ENCODE peak calls at places on chromosomes 4 and X, in ten cellular contexts. N is heart right ventricle; G is Panc1; J is lung; O is colonic mucosa; D is IMR-90; M is left lung; V is tibial artery; B is CD8-positive, alpha-beta T cell; E is lower lobe of right lung. K is an unnamed sample. For H3K4me1, the result is how much of the 10 kb centered on the place peaks cover.

GRCh38 chr4:183468210-183469095 is 24.0 kb downstream of the CDKN2AIP start:
- DNase-seq in N (no peak), G (no peak), J (no peak), O (no peak), D (peak), M (no peak), V (no peak), B (no peak), E (no peak), K (no peak)

GRCh38 chr4:183416878-183417277 is 27.6 kb upstream of the CDKN2AIP start:
- DNase-seq in N (no peak), G (no peak), J (no peak), O (no peak), D (no peak), M (no peak), V (no peak), B (no peak), E (no peak), K (no peak)

GRCh38 chrX:72396117-72396516 is 90.4 kb upstream of the CITED1 start:
- DNase-seq in N (no peak), G (no peak), J (no peak), O (no peak), D (no peak), M (no peak), V (no peak), B (no peak), E (no peak), K (no peak)

GRCh38 chr4:2535386-2536192 is 858 bp upstream of the FAM193A start:
- DNase-seq in N (peak), G (no peak), J (peak), O (peak), D (peak), M (peak), V (peak), B (peak), E (peak), K (peak)

GRCh38 chrX:13647709-13648212 is 5.2 kb upstream of the TCEANC start:
- DNase-seq in N (peak), G (no peak), J (peak), O (peak), D (peak), M (peak), V (peak), B (peak), E (peak), K (peak)

GRCh38 chr4:121408-122084 is 2.8 kb upstream of the ZNF718 start:
- DNase-seq in N (no peak), G (no peak), J (no peak), O (no peak), D (no peak), M (no peak), V (no peak), B (peak), E (no peak), K (no peak)

GRCh38 chrX:49704692-49705404 is 9.1 kb upstream of the PAGE1 start:
- DNase-seq in N (no peak), G (no peak), J (no peak), O (no peak), D (no peak), M (no peak), V (no peak), B (no peak), E (no peak), K (no peak)

GRCh38 chr4:158826882-158827281 is 58.1 kb downstream of the FNIP2 start:
- DNase-seq in N (no peak), G (no peak), J (peak), O (peak), D (no peak), M (no peak), V (no peak), B (no peak), E (no peak), K (peak)

GRCh38 chr4:140156529-140157171 is 2.7 kb upstream of the MAML3 start:
- DNase-seq in N (no peak), G (no peak), J (no peak), O (no peak), D (no peak), M (no peak), V (no peak), B (no peak), E (no peak), K (no peak)

GRCh38 chrX:78619829-78620228 is 39.3 kb downstream of the RTL3 start:
- DNase-seq in N (peak), G (no peak), J (no peak), O (peak), D (no peak), M (peak), V (no peak), B (no peak), E (no peak), K (no peak)

GRCh38 chr4:2537011-2537830 is 774 bp downstream of the FAM193A start:
- DNase-seq in N (peak), G (no peak), J (peak), O (peak), D (peak), M (peak), V (peak), B (peak), E (peak), K (peak)

GRCh38 chr4:136009258-136009832 is 1522.9 kb downstream of the PCDH18 start:
- DNase-seq in N (no peak), G (no peak), J (no peak), O (no peak), D (no peak), M (no peak), V (no peak), B (no peak), E (no peak), K (no peak)

GRCh38 chr4:8910822-8911310 is 39.2 kb upstream of the HMX1 start:
- DNase-seq in N (no peak), G (no peak), J (no peak), O (no peak), D (no peak), M (peak), V (no peak), B (no peak), E (no peak), K (no peak)

GRCh38 chrX:107574054-107574683 is 54.1 kb upstream of the PRPS1 start:
- DNase-seq in N (no peak), G (no peak), J (no peak), O (no peak), D (peak), M (no peak), V (no peak), B (no peak), E (no peak), K (no peak)

GRCh38 chr4:25022741-25023140 is 8.0 kb downstream of the LGI2 start:
- DNase-seq in N (no peak), G (no peak), J (no peak), O (no peak), D (no peak), M (no peak), V (no peak), B (no peak), E (no peak), K (no peak)

GRCh38 chr4:121648518-121648917 is 48.3 kb downstream of the ANXA5 start:
- DNase-seq in N (no peak), G (no peak), J (no peak), O (no peak), D (no peak), M (no peak), V (no peak), B (no peak), E (no peak), K (no peak)

DNA sequence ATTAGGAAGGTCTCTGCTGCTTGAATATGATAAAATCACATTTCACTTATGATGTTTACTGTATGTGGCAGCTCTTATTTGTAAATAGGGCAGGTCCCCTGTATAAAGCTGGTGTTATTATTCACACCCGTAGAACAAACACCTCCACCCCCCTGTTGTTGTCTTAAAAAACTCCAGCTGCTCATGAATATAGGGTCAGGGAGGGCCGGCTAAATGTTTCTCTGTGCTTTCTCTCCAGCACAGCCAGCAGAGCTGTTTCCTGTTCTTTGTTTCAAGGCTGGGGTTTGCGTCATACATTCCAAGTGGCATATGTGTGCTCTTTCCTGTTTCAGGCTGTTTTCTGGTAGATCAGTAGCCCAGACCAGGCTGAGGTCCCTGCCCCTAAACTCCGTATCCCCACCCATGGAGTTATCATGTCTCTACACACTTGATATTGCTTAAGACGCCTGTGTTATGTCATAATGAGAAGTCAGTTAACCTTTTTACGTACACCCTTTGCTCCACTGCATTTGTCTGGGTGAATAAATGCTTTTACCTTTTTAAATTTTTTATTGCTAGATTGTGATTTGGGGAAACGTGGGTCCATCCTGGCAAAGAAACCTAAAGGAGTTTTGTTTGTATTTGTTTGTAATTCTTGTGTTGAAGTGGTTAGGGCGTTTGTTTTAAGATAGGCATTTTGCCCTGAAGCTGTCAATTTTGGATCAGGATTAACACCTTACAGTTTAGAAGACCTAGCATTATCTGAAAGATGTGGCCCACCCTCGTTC is 3.2 kb downstream of the KLF3 start:
- DNase-seq in N (peak), G (peak), J (peak), O (peak), D (peak), M (peak), V (peak), B (peak), E (peak), K (no peak)
- H3K4me1 ChIP-seq in N (half or more), G (half or more), J (under half), O (under half), D (under half), M (half or more), V (under half), B (half or more), E (half or more), K (under half)

GRCh38 chrX:110341189-110342035 is 17.2 kb upstream of the RTL9 start:
- DNase-seq in N (no peak), G (no peak), J (no peak), O (no peak), D (peak), M (no peak), V (no peak), B (no peak), E (no peak), K (no peak)

DNA sequence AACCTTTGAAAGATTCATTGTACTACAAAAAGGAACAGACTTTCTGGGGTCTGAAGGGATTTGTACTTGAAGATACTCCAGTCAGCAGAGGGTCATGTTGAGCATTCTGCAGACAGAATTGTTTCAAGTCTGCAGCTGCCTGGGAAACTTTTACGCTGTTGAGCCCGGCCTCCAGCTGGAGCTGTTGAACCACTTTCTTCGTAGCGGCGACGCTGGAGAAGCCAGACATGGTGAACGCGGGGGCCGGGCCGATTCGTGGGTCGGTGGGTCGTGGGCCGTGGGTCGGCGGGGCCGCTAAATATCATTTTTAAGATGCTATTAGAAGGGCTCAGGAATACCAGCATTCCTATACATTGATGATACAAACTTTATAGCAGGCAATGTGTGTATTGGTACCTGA is 12.0 kb upstream of the RTL9 start:
- DNase-seq in N (no peak), G (no peak), J (no peak), O (no peak), D (no peak), M (no peak), V (no peak), B (no peak), E (no peak), K (no peak)
- TF ChIP-seq CTCF in N (peak), G (peak), J (no peak), O (no peak), D (no peak), M (no peak), V (no peak), B (no peak), E (no peak), K (no peak)

DNA sequence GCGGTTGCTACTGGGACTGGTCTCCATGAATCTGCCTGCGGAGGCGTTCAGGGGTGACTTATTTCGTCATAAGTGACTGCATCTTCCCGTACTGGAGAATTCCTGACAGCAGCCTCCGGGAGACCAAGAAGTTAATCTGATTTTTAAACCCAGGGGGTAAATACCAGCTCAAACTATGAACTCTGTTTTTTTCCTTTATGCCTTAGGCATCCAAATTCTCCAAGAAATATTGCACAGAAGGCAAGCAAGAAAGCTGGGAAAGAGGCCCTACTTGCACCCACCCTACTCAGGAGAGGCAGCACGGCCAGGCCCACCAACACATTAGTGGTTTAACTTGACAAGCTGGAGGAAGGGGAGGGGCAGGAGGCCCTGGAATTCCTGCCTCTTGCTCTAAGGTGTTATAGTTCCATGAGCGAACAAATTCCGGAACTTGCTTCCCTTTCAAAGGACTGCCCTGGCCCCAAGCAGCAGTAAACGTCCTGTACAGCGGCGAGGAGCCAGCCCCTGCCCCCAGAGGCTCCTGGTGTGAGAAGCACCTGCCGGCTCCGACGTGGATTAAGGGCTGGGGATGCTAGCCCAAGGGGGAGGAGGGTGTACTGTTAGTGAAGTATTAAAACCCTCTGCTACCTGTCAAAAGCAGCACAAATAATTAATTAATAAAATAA is 177.2 kb downstream of the AFAP1 start:
- DNase-seq in N (no peak), G (no peak), J (no peak), O (no peak), D (no peak), M (no peak), V (no peak), B (no peak), E (peak), K (no peak)
- H3K4me1 ChIP-seq in N (under half), G (half or more), J (under half), O (under half), D (under half), M (under half), V (under half), B (under half), E (under half), K (under half)

GRCh38 chrX:154710309-154710708 is 40.6 kb downstream of the GAB3 start:
- DNase-seq in N (no peak), G (no peak), J (no peak), O (no peak), D (no peak), M (no peak), V (no peak), B (no peak), E (no peak), K (no peak)
- TF ChIP-seq CTCF in N (no peak), G (peak), J (no peak), O (no peak), D (no peak), M (no peak), V (no peak), B (no peak), E (no peak), K (no peak)

GRCh38 chr4:6986067-6986780 is 56.9 kb upstream of the TADA2B start:
- DNase-seq in N (peak), G (no peak), J (no peak), O (peak), D (peak), M (peak), V (peak), B (no peak), E (peak), K (no peak)
- H3K4me1 ChIP-seq in N (under half), G (under half), J (under half), O (under half), D (under half), M (half or more), V (under half), B (under half), E (half or more), K (under half)

GRCh38 chr4:58564695-58565094 is 1454.5 kb upstream of the IGFBP7 start:
- DNase-seq in N (no peak), G (no peak), J (no peak), O (no peak), D (no peak), M (no peak), V (no peak), B (no peak), E (no peak), K (no peak)

GRCh38 chr4:58561170-58561569 is 1451.0 kb upstream of the IGFBP7 start:
- DNase-seq in N (no peak), G (no peak), J (no peak), O (no peak), D (no peak), M (no peak), V (no peak), B (no peak), E (no peak), K (no peak)

GRCh38 chr4:58560736-58561135 is 1450.6 kb upstream of the IGFBP7 start:
- DNase-seq in N (no peak), G (no peak), J (no peak), O (no peak), D (no peak), M (no peak), V (no peak), B (no peak), E (no peak), K (no peak)

DNA sequence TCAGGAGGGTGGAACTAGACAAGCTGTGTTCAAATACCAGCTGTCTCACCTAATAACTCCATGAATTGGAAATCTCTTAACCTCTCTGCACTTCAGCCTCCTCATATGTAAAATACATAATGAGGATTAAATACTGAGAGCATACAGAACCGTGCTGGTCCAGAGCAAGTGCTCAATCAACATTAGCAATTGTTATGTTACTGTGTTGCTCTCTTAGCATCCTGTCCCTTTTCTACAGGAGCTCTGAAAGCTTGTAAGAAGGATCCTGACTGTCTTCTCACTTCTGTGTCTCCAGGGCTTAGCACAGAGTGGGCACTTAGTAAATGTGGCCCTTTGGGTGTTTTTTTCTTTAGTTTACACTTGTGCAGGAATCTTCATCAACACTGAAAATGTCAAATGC is 1456.1 kb upstream of the IGFBP7 start:
- DNase-seq in N (no peak), G (no peak), J (no peak), O (no peak), D (no peak), M (no peak), V (no peak), B (no peak), E (no peak), K (no peak)
- TF ChIP-seq CTCF in N (no peak), G (no peak), J (no peak), O (no peak), D (no peak), M (no peak), V (no peak), B (no peak), E (no peak), K (no peak)

DNA sequence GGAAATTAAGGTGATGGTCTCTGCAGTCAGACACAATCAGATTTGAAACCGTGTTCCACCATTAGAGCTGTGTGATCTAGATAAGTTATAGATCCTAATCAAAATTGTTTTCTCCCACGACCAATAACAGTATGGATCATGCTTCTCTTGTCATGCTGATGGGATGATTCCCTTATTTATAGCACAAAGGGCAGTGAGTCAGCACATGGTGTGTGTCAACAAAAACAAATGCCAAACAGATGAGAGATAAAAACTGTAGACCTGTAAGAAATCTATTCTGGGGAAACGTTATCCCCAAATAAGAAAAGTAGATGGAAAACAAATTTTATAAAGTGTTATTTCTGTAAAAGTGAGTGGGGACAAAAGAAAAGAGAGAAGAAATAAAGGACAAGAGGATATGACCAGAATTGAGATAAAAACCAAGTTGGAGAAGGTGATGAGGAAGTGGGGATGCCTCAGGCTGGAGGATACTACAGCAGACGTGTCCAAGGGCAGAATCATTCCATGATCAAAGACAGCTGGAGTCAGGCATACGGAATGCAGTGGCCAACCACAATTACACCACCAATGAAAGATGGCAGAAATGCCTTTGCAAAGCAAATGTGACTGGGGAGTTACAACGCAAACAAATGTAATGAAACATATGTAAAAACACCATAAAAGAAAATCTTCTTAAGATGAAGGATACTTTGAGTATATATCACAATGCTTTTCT is 377.8 kb upstream of the PRKX start:
- DNase-seq in N (no peak), G (no peak), J (no peak), O (no peak), D (no peak), M (no peak), V (no peak), B (no peak), E (no peak), K (no peak)
- H3K4me1 ChIP-seq in N (under half), G (under half), J (under half), O (under half), D (under half), M (under half), V (under half), B (under half), E (under half), K (under half)

GRCh38 chr4:15002659-15003440 is 569 bp downstream of the CPEB2 start:
- DNase-seq in N (peak), G (no peak), J (peak), O (peak), D (peak), M (peak), V (peak), B (peak), E (peak), K (peak)

GRCh38 chr4:15003891-15004700 is 1.8 kb downstream of the CPEB2 start:
- DNase-seq in N (peak), G (no peak), J (peak), O (peak), D (no peak), M (peak), V (peak), B (peak), E (peak), K (peak)

GRCh38 chr4:15003441-15003890 is 1.2 kb downstream of the CPEB2 start:
- DNase-seq in N (peak), G (no peak), J (peak), O (peak), D (peak), M (peak), V (peak), B (peak), E (peak), K (peak)

GRCh38 chr4:15001825-15002658 is at the start of gene CPEB2:
- DNase-seq in N (peak), G (peak), J (peak), O (peak), D (peak), M (peak), V (peak), B (peak), E (peak), K (peak)

GRCh38 chr4:15001248-15001824 is 945 bp upstream of the CPEB2 start:
- DNase-seq in N (peak), G (no peak), J (peak), O (peak), D (peak), M (peak), V (peak), B (peak), E (peak), K (peak)
- TF ChIP-seq CTCF in N (peak), G (no peak), J (no peak), O (no peak), D (no peak), M (no peak), V (no peak), B (no peak), E (no peak), K (no peak)